ENCODE peak calls at places on chromosomes 4 and X, in four cellular contexts. V is K562, K is GM12892, G is H1. S is an unnamed sample.

GRCh38 chrX:54182864-54183613 is at the start of gene FAM120C:
- DNase-seq in G (no peak), K (peak), V (peak), S (peak)

GRCh38 chr4:150906987-150907633 is 108.0 kb downstream of the LRBA start:
- DNase-seq in G (no peak), K (no peak), V (peak), S (no peak)

GRCh38 chr4:23429497-23429896 is 460.4 kb downstream of the PPARGC1A start:
- DNase-seq in V (no peak), G (no peak), K (no peak), S (no peak)

GRCh38 chr4:13933163-13933562 is 305.6 kb upstream of the BOD1L1 start:
- DNase-seq in K (no peak), V (no peak), G (no peak), S (no peak)

GRCh38 chrX:122094611-122095010 is 1047.2 kb downstream of the GLUD2 start:
- DNase-seq in V (no peak), G (no peak), K (no peak), S (no peak)

GRCh38 chrX:87391742-87392141 is 125.9 kb upstream of the KLHL4 start:
- DNase-seq in K (no peak), G (no peak), V (no peak), S (no peak)

GRCh38 chrX:151227637-151228036 is 51.3 kb downstream of the GPR50 start:
- DNase-seq in K (no peak), V (no peak), G (no peak), S (no peak)

GRCh38 chrX:44785652-44786051 is 58.2 kb upstream of the DUSP21 start:
- DNase-seq in G (no peak), K (no peak), V (no peak), S (no peak)

GRCh38 chr4:87543835-87544461 is 14.8 kb upstream of the SPARCL1 start:
- DNase-seq in V (peak), K (no peak), G (no peak), S (no peak)

GRCh38 chr4:88660446-88661294 is 37.0 kb downstream of the NAP1L5 start:
- DNase-seq in V (no peak), G (no peak), K (no peak), S (no peak)

GRCh38 chr4:165207016-165207430 is 338 bp upstream of the KLHL2 start:
- DNase-seq in K (peak), G (no peak), V (no peak), S (peak)

GRCh38 chrX:12304261-12304660 is 166.0 kb downstream of the FRMPD4 start:
- DNase-seq in G (no peak), K (no peak), V (no peak), S (no peak)

GRCh38 chrX:108018659-108019381 is 26.0 kb upstream of the VSIG1 start:
- DNase-seq in K (no peak), G (no peak), V (no peak), S (no peak)

GRCh38 chr4:152454398-152455011 is 81.4 kb downstream of the FBXW7 start:
- DNase-seq in K (no peak), G (no peak), V (no peak), S (no peak)

GRCh38 chr4:10345381-10345784 is 111.8 kb downstream of the ZNF518B start:
- DNase-seq in K (no peak), V (peak), G (no peak), S (no peak)

DNA sequence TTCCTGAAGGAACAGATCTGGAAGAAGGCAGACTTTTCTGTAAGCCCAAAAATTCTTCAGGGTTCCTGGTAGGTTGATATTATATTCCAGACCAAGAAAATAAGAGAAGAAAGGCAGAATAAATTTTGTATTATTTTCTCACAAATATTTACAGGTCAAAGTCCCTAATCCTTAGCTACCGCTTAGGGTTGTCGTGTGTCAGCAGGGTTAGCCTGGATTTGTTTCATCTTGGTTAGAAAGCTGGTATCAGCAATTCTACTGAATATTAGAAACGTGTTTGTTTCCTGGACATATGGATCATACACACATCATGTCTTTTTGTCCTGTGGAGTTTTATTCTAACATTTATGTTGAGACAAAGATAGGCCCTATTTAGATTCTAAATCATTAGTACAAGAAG is 232.9 kb upstream of the CXXC4 start:
- DNase-seq in V (no peak), K (no peak), G (no peak), S (no peak)
- TF ChIP-seq TAF1 in V (no peak), K (no peak), G (no peak), S (no peak)

GRCh38 chr4:2836391-2836859 is 7.2 kb upstream of the ADD1 start:
- DNase-seq in V (no peak), K (no peak), G (no peak), S (no peak)
- TF ChIP-seq POLR2AphosphoS5 in V (no peak), K (no peak), G (no peak), S (no peak)

DNA sequence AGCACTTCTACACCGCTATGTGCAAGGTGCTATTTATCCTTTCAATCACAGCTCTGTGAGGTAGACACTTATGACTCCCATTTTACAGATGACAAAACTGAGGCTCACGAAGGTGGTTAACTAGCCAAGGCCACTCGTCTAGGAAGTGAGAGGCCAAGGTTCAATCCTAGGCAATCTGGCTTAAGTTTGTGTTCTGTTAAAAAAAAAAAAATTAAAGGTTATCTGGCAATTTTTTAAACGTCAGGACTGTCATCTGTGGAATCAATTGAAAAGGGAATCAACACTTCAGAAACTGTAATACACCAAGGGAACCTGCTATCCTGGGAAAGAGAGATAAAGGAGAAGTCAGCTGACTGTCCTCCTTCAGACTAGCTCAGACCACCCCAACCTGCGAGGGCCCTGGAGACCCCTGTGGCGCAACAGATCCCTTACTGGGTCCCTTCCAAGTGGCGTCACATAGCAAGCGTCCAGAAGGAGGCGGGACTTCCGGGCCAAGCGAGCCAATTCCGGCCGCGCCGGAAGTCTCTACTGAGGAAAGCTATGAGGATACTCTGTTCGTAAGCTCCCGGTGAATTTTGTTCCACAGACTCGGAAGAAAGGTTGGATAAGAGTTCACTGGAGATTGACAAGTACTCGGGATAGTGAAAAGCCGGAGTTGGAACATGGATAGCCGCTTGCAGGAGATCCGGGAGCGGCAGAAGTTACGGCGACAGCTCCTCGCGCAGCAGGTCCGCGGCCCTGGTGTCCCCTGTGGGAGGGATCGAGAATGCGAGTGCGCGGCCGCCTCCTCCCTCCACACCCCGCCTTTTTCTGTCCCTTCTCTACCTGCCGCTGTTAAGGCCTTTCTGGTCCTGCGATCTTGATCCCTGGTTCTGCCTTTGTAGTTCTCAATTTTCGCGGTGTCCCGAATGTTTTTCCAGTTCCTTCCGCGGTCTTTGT is at the start of gene METTL14:
- DNase-seq in K (peak), G (peak), V (peak), S (peak)
- TF ChIP-seq POLR2A in K (peak), G (peak), V (peak), S (peak)

DNA sequence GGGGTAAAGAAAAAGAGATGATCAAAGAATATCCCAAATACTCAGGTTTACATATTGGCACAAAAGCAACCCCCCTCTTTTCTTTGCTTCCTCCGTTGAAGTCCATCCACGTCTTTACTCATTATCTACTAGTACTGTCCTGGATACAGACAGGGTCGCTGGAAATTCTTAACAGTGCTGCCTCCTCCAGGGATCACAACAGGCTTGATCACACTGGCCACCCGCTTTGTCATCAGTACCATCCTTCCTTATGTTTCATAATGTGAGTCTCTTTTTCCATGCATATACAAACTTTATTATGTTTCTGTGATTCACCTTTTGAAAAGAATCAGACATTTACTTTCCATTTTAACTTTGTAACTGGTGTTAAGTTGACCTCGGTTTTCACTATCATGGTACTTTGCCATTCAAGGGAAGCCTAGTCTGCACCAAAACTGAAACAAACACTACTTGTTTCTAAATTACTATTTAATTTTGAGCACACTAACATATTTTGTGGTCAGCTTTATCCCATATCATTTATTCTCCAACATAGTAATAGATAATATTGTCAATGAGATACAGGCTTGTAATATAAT is 387.5 kb upstream of the PPP1R2C start:
- DNase-seq in V (no peak), G (no peak), K (no peak), S (no peak)
- TF ChIP-seq TAF1 in V (no peak), G (no peak), K (no peak), S (no peak)

S was measured in GM12891.